ENCODE peak calls at places on chromosomes 1 and 21, in ten cellular contexts. R, C, W, H, G, E, X, M, J and D are unnamed samples.

GRCh38 chr1:31672988-31673387 is 28.3 kb upstream of the PEF1 start:
- DNase-seq in R (no peak), C (no peak), W (no peak), H (no peak), G (peak), E (no peak), X (no peak), M (peak), J (peak), D (no peak)

GRCh38 chr21:38995755-38996154 is 187.5 kb downstream of the PSMG1 start:
- DNase-seq in R (no peak), C (no peak), W (no peak), H (no peak), G (no peak), E (no peak), X (no peak), M (no peak), J (no peak), D (no peak)

GRCh38 chr1:56577859-56578663 is 1.3 kb downstream of the PLPP3 start:
- DNase-seq in R (no peak), C (peak), W (peak), H (peak), G (peak), E (peak), X (peak), M (peak), J (peak), D (no peak)

GRCh38 chr1:172642970-172643369 is 15.9 kb upstream of the FASLG start:
- DNase-seq in R (no peak), C (no peak), W (peak), H (peak), G (peak), E (no peak), X (no peak), M (no peak), J (no peak), D (no peak)

GRCh38 chr1:41752514-41753170 is 166.1 kb downstream of the HIVEP3 start:
- DNase-seq in R (no peak), C (no peak), W (peak), H (no peak), G (no peak), E (no peak), X (no peak), M (no peak), J (no peak), D (no peak)

GRCh38 chr21:36247316-36247715 is 72.7 kb upstream of the MORC3 start:
- DNase-seq in R (peak), C (no peak), W (no peak), H (no peak), G (no peak), E (no peak), X (no peak), M (no peak), J (no peak), D (no peak)

GRCh38 chr1:42046772-42047552 is 106.2 kb upstream of the GUCA2B start:
- DNase-seq in R (no peak), C (no peak), W (no peak), H (no peak), G (no peak), E (no peak), X (peak), M (no peak), J (peak), D (no peak)

GRCh38 chr1:181141431-181141910 is 53.0 kb downstream of the IER5 start:
- DNase-seq in R (peak), C (peak), W (peak), H (peak), G (peak), E (no peak), X (peak), M (no peak), J (no peak), D (no peak)

GRCh38 chr1:63327417-63328139 is 5.2 kb downstream of the FOXD3 start:
- DNase-seq in R (no peak), C (no peak), W (peak), H (peak), G (peak), E (peak), X (peak), M (peak), J (no peak), D (no peak)

GRCh38 chr21:41359289-41359688 is 2.5 kb upstream of the MX2 start:
- DNase-seq in R (no peak), C (no peak), W (no peak), H (no peak), G (no peak), E (peak), X (no peak), M (no peak), J (no peak), D (no peak)

GRCh38 chr21:33663241-33663640 is 20.9 kb downstream of the ITSN1 start:
- DNase-seq in R (no peak), C (no peak), W (no peak), H (no peak), G (peak), E (no peak), X (peak), M (no peak), J (no peak), D (no peak)

GRCh38 chr1:245142171-245142798 is 12.5 kb upstream of the KIF26B start:
- DNase-seq in R (no peak), C (no peak), W (no peak), H (no peak), G (no peak), E (no peak), X (no peak), M (no peak), J (no peak), D (no peak)

GRCh38 chr1:33455537-33456301 is 16.7 kb upstream of the ZSCAN20 start:
- DNase-seq in R (peak), C (peak), W (peak), H (peak), G (peak), E (peak), X (peak), M (peak), J (peak), D (peak)

GRCh38 chr1:184393924-184394323 is 7.1 kb downstream of the C1orf21 start:
- DNase-seq in R (no peak), C (no peak), W (no peak), H (no peak), G (peak), E (no peak), X (peak), M (no peak), J (no peak), D (no peak)

GRCh38 chr1:111030590-111030989 is 66.9 kb upstream of the LRIF1 start:
- DNase-seq in R (no peak), C (peak), W (peak), H (peak), G (peak), E (peak), X (peak), M (peak), J (peak), D (no peak)

GRCh38 chr1:241343956-241344355 is 13.0 kb downstream of the RGS7 start:
- DNase-seq in R (no peak), C (no peak), W (peak), H (no peak), G (no peak), E (no peak), X (no peak), M (no peak), J (no peak), D (no peak)

GRCh38 chr1:67052741-67053534 is 1.0 kb downstream of the SLC35D1 start:
- DNase-seq in R (no peak), C (no peak), W (peak), H (peak), G (peak), E (peak), X (peak), M (peak), J (peak), D (no peak)

GRCh38 chr1:193110246-193110645 is 5.0 kb upstream of the GLRX2 start:
- DNase-seq in R (no peak), C (no peak), W (no peak), H (no peak), G (no peak), E (no peak), X (no peak), M (no peak), J (no peak), D (no peak)

GRCh38 chr1:167251482-167251881 is 30.8 kb downstream of the POU2F1 start:
- DNase-seq in R (no peak), C (no peak), W (no peak), H (no peak), G (no peak), E (no peak), X (no peak), M (no peak), J (no peak), D (no peak)

GRCh38 chr1:94039871-94040569 is 80.9 kb downstream of the ABCA4 start:
- DNase-seq in R (no peak), C (no peak), W (no peak), H (no peak), G (peak), E (no peak), X (peak), M (no peak), J (no peak), D (no peak)

GRCh38 chr1:27760411-27760810 is 12.6 kb upstream of the STX12 start:
- DNase-seq in R (no peak), C (no peak), W (no peak), H (peak), G (no peak), E (no peak), X (peak), M (peak), J (no peak), D (no peak)

GRCh38 chr1:192706936-192707335 is 71.0 kb downstream of the RGS13 start:
- DNase-seq in R (no peak), C (no peak), W (no peak), H (no peak), G (no peak), E (no peak), X (no peak), M (no peak), J (no peak), D (no peak)

GRCh38 chr1:16158025-16158424 is 2.2 kb upstream of the EPHA2 start:
- DNase-seq in R (no peak), C (no peak), W (no peak), H (no peak), G (no peak), E (no peak), X (no peak), M (no peak), J (no peak), D (no peak)

GRCh38 chr1:17109897-17110554 is 9.2 kb downstream of the PADI2 start:
- DNase-seq in R (no peak), C (no peak), W (no peak), H (no peak), G (no peak), E (peak), X (no peak), M (no peak), J (no peak), D (no peak)

GRCh38 chr1:110034451-110035235 is at the start of gene STRIP1:
- DNase-seq in R (peak), C (peak), W (peak), H (peak), G (peak), E (peak), X (peak), M (peak), J (peak), D (peak)

GRCh38 chr1:108017698-108018097 is 52.7 kb upstream of the VAV3 start:
- DNase-seq in R (no peak), C (no peak), W (peak), H (no peak), G (peak), E (no peak), X (no peak), M (no peak), J (no peak), D (no peak)

GRCh38 chr1:1299686-1300351 is 7.9 kb downstream of the ACAP3 start:
- DNase-seq in R (no peak), C (no peak), W (peak), H (no peak), G (no peak), E (peak), X (no peak), M (peak), J (no peak), D (no peak)

GRCh38 chr1:28517649-28517999 is 11.8 kb downstream of the RCC1 start:
- DNase-seq in R (no peak), C (no peak), W (no peak), H (no peak), G (no peak), E (peak), X (no peak), M (no peak), J (no peak), D (no peak)

GRCh38 chr1:178530037-178530402 is 17.1 kb downstream of the TEX35 start:
- DNase-seq in R (no peak), C (no peak), W (peak), H (peak), G (peak), E (no peak), X (peak), M (no peak), J (no peak), D (no peak)

GRCh38 chr1:195335541-195335940 is 1272.7 kb downstream of the KCNT2 start:
- DNase-seq in R (no peak), C (no peak), W (no peak), H (no peak), G (peak), E (no peak), X (peak), M (no peak), J (no peak), D (peak)

GRCh38 chr1:2925923-2926322 is 95.3 kb upstream of the ACTRT2 start:
- DNase-seq in R (no peak), C (no peak), W (no peak), H (no peak), G (no peak), E (no peak), X (no peak), M (no peak), J (peak), D (no peak)

GRCh38 chr1:43995984-43996732 is 4.8 kb downstream of the CCDC24 start:
- DNase-seq in R (no peak), C (no peak), W (no peak), H (no peak), G (no peak), E (peak), X (no peak), M (no peak), J (no peak), D (no peak)

GRCh38 chr1:43994071-43994470 is 2.7 kb downstream of the CCDC24 start:
- DNase-seq in R (no peak), C (no peak), W (no peak), H (no peak), G (no peak), E (no peak), X (no peak), M (no peak), J (no peak), D (no peak)

GRCh38 chr1:43996733-43997115 is 5.3 kb downstream of the CCDC24 start:
- DNase-seq in R (no peak), C (no peak), W (no peak), H (no peak), G (no peak), E (no peak), X (no peak), M (no peak), J (no peak), D (no peak)

GRCh38 chr1:43993206-43993914 is 2.0 kb downstream of the CCDC24 start:
- DNase-seq in R (no peak), C (no peak), W (no peak), H (no peak), G (no peak), E (no peak), X (no peak), M (no peak), J (no peak), D (no peak)

DNA sequence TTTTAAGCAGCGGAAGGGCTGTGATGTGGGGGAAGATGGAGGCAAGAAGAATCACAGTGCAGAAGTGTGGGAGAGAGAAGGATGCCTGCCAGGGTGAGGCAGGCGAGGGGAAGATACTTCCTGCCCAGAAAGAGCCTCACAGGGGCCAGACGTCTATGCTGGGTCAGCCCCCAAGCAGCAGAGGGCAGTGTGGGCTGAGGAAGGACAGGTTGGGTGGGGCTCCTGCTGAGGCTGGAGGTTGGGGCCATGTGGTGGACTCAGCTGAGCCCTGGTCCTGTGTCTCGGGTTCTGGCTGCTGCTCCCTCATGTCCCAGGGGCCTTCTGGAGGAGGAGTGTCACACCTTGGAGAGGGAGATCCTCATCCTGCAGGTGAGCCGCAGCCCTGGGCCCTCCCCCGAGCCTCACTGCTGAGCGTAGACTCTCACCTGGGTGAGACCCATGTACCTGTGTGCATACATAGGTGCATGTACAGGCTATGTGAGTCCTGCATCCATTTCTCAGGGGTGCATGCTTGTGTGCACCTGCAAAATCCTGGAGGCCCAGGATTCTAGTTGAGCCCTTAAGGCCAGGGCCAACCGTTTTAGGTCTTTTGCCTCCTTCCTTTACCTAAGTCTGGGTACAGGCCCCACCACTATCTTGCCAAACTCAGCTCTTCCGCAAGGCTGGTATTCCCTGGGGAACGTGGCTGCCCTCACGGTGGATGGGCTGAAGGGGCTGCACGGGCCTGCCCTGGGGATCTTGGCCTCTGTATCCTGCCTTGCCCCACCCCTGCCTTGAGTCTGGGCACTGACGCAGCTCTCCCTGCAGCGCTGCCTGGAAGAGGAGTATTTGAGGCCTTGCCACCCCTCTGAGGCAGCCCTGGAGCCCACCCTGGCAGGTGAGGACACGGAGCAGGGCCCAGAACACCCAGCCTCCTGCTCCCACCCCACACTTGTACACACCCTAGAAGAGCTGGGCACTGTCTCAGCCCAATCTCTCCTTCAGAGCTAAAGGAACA is 3.7 kb downstream of the CCDC24 start:
- DNase-seq in R (no peak), C (no peak), W (peak), H (peak), G (peak), E (peak), X (peak), M (peak), J (no peak), D (no peak)
- TF ChIP-seq CTCF in R (peak), C (peak), W (peak), H (peak), G (peak), E (peak), X (peak), M (peak), J (no peak), D (peak)

DNA sequence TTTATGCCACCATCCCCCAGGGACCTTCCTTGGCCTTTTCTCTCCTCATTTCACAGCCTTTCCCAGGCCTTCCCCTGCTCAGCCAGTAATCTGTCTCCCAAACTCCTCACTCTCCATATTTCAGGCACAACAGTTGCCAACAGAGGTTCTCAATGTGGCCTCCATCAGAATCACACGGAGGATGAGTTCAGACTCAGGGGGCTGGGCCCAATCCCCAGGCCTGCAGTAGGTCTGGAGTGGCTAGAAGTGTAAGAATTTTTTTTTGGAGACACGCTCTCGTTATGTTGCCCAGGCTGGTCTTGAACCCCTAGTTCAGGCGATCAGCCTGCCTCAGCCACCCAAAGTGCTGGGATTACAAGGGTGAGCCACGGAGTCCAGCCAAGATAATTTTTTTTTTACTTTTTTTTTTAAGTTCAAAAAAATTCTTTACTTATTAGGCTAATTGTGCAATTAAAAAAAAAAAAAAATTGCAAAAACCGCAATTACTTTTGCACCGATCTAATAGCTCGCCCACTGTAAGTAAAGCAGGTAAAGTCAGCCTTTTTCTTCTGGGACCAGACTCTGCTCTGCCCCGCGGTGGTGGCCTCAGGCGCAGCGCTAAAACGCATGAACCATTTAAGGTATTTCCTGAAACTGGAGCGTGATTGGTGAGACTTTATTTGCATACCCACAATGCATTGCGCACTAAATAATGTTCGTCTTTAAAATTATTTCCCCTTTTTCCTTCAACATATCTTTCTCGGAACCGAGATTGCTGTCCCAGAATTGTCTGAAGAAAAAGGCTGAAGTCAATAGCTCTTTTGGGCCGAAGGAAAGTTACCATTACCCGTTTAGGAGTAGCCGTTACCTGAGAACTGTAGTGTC is 18.7 kb downstream of the KIAA2013 start:
- DNase-seq in R (no peak), C (peak), W (peak), H (peak), G (peak), E (peak), X (peak), M (peak), J (peak), D (peak)
- H3K4me3 ChIP-seq in R (no peak), C (peak), W (peak), H (peak), G (no peak), E (peak), X (peak), M (peak), J (no peak), D (no peak)

GRCh38 chr1:201080135-201080534 is 32.1 kb downstream of the CACNA1S start:
- DNase-seq in R (no peak), C (no peak), W (peak), H (no peak), G (no peak), E (no peak), X (no peak), M (peak), J (no peak), D (no peak)
- TF ChIP-seq CTCF in R (no peak), C (no peak), W (peak), H (no peak), G (no peak), E (no peak), X (no peak), M (peak), J (no peak), D (no peak)

DNA sequence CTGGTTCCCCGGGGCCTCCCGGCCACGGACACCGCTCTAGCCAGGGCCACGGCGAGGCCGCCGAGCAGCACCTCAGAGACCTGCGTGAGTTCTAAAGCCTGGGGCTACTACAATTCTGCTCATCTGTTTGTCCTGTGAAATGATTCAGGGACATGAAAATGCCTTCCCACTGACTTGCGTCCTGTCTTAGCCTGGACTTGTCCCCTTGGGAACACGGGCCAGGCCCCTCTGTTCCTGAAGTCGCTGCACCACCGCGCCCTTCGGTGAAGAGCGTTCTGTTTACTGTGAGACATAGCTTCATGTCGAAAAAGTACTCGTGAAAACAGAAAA is 11.9 kb downstream of the YBEY start:
- DNase-seq in R (no peak), C (no peak), W (no peak), H (no peak), G (no peak), E (no peak), X (peak), M (no peak), J (no peak), D (no peak)
- H3K4me3 ChIP-seq in R (no peak), C (no peak), W (no peak), H (no peak), G (peak), E (peak), X (peak), M (no peak), J (peak), D (no peak)

GRCh38 chr1:50620680-50621329 is 197.6 kb upstream of the DMRTA2 start:
- DNase-seq in R (no peak), C (no peak), W (peak), H (peak), G (peak), E (peak), X (no peak), M (no peak), J (no peak), D (no peak)
- TF ChIP-seq CTCF in R (peak), C (peak), W (peak), H (no peak), G (peak), E (peak), X (peak), M (peak), J (no peak), D (peak)

GRCh38 chr1:5967351-5968160 is 24.7 kb downstream of the NPHP4 start:
- DNase-seq in R (no peak), C (no peak), W (no peak), H (no peak), G (peak), E (no peak), X (peak), M (no peak), J (no peak), D (no peak)
- H3K4me3 ChIP-seq in R (no peak), C (no peak), W (no peak), H (no peak), G (no peak), E (no peak), X (no peak), M (no peak), J (no peak), D (no peak)

GRCh38 chr1:10824821-10825540 is 28.5 kb upstream of the CASZ1 start:
- DNase-seq in R (no peak), C (no peak), W (peak), H (peak), G (peak), E (no peak), X (peak), M (no peak), J (no peak), D (peak)
- TF ChIP-seq CTCF in R (no peak), C (no peak), W (no peak), H (no peak), G (no peak), E (no peak), X (no peak), M (no peak), J (no peak), D (no peak)